ENCODE peak calls at places on chromosome 5, in ten cellular contexts. U, Y, D, P, K, L, O, F, W and M are unnamed samples.

GRCh38 chr5:16486679-16487078 is 21.1 kb upstream of the ZNF622 start:
- DNase-seq in U (no peak), K (no peak), L (no peak), D (no peak), W (no peak), Y (peak; percentile 29), P (no peak), F (no peak), O (no peak), M (no peak)

GRCh38 chr5:53259176-53259575 is 149.6 kb upstream of the MOCS2 start:
- DNase-seq in Y (no peak), U (no peak), F (no peak), K (no peak), W (no peak), O (no peak), L (no peak), P (no peak), D (no peak), M (no peak)

GRCh38 chr5:96997265-96997859 is 61.5 kb downstream of the LNPEP start:
- DNase-seq in D (peak; percentile 16), F (peak; percentile 16), L (no peak), Y (peak; percentile 13), O (no peak), P (no peak), U (no peak), K (peak; percentile 32), W (peak; percentile 64), M (no peak)

GRCh38 chr5:160799160-160799559 is 52.9 kb downstream of the ATP10B start:
- DNase-seq in P (no peak), O (peak; percentile 33), F (no peak), L (no peak), K (no peak), W (no peak), Y (no peak), D (no peak), U (no peak), M (no peak)

GRCh38 chr5:74318985-74319563 is 321.5 kb downstream of the ENC1 start:
- DNase-seq in W (peak; percentile 46), O (no peak), L (no peak), D (no peak), K (no peak), P (no peak), U (no peak), F (no peak), Y (no peak), M (no peak)

GRCh38 chr5:78816143-78816765 is 167.7 kb upstream of the LHFPL2 start:
- DNase-seq in Y (no peak), P (no peak), F (no peak), O (no peak), K (no peak), D (no peak), W (no peak), L (no peak), U (no peak), M (no peak)

GRCh38 chr5:124932791-124933600 is 186.6 kb upstream of the ZNF608 start:
- DNase-seq in F (no peak), D (peak; percentile 80), U (peak; percentile 62), W (no peak), O (no peak), K (no peak), L (no peak), P (no peak), Y (peak; percentile 86), M (peak; percentile 74)

GRCh38 chr5:5159282-5160108 is 19.4 kb downstream of the ADAMTS16 start:
- DNase-seq in D (no peak), Y (peak; percentile 26), P (no peak), W (no peak), U (no peak), L (no peak), O (no peak), K (no peak), F (no peak), M (peak; percentile 80)

GRCh38 chr5:84870369-84870768 is 485.7 kb upstream of the EDIL3 start:
- DNase-seq in P (no peak), K (no peak), F (no peak), D (no peak), U (no peak), L (no peak), O (no peak), W (no peak), Y (no peak), M (no peak)

GRCh38 chr5:126455264-126455663 is 32.1 kb downstream of the GRAMD2B start:
- DNase-seq in K (no peak), L (no peak), O (no peak), D (no peak), Y (no peak), F (no peak), U (no peak), W (no peak), P (no peak), M (no peak)

GRCh38 chr5:42808888-42809611 is 2.6 kb downstream of the SELENOP start:
- DNase-seq in P (no peak), W (no peak), Y (no peak), U (no peak), K (no peak), O (no peak), L (no peak), F (no peak), D (no peak), M (no peak)

GRCh38 chr5:42812620-42813019 is 928 bp upstream of the SELENOP start:
- DNase-seq in K (no peak), W (no peak), L (no peak), P (no peak), U (no peak), F (no peak), O (no peak), D (no peak), Y (no peak), M (no peak)

GRCh38 chr5:42810905-42811590 is 644 bp downstream of the SELENOP start:
- DNase-seq in Y (no peak), L (no peak), F (no peak), O (no peak), D (no peak), W (no peak), U (no peak), P (no peak), K (no peak), M (no peak)

GRCh38 chr5:42813533-42813932 is 1.8 kb upstream of the SELENOP start:
- DNase-seq in U (no peak), W (no peak), K (no peak), F (no peak), D (no peak), O (no peak), L (no peak), Y (no peak), P (no peak), M (no peak)

GRCh38 chr5:42811591-42812392 is at the start of gene SELENOP:
- DNase-seq in U (peak; percentile 73), W (peak; percentile 23), P (peak; percentile 11), D (peak; percentile 82), K (peak; percentile 24), L (no peak), Y (peak; percentile 82), O (peak; percentile 8), F (peak; percentile 84), M (peak; percentile 79)
- TF ChIP-seq POLR2A in U (peak; percentile 96), W (no peak), P (no peak), D (peak; percentile 78), K (no peak), L (peak; percentile 97), Y (peak; percentile 82), O (no peak), F (peak; percentile 81), M (peak; percentile 84)

DNA sequence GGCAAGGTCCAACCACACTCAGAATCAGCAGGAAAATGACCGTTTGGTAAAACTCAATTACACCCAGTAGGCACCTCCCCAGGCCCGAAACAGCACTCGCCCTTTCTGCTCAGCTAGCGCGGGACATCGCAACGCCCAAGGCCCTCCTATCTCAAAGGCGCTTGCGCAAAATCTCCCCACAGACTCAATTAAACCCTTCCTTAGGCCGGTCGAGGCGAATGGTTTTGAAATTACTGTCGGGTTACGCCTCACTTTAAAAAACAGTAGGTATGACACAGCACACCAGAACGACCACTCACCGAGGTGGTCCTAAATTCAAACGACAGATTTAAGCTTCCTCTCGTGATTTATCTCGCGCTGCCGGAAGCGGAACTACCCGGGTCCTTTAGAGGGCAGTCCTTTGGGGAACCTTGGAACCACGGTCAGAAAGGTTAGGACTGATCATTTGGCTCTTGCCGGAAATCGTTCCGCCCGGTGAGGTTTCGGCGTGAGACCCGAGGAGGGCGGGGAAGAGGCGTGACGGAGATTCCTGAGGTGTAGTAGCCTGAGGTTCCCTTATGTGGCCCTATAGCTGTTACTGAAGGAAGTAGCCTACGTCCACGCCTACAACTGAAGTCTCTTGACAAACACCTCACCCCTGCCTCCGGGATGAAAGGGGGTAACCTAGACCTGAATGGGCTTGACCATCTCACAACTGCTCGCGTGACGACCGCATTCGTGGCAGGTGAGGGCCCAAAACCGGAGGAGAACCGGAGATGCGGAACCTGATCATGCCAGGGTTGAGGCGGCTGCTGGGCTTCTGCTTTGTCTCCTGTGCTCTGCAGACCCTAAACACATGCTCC is at the start of the genes GIN1 and PPIP5K2:
- DNase-seq in P (peak; percentile 57), F (peak; percentile 97), U (peak; percentile 98), O (peak; percentile 98), K (peak; percentile 99), Y (peak; percentile 96), L (peak; percentile 94), D (peak; percentile 94), W (peak; percentile 99), M (peak; percentile 97)
- TF ChIP-seq POLR2A in P (peak; percentile 39), F (peak; percentile 52), U (peak; percentile 88), O (peak; percentile 75), K (peak; percentile 42), Y (peak; percentile 36), L (peak; percentile 71), D (peak; percentile 58), W (peak; percentile 66), M (no peak)

GRCh38 chr5:136080483-136081180 is 51.8 kb downstream of the TGFBI start:
- DNase-seq in P (peak; percentile 78), O (peak; percentile 82), F (peak; percentile 78), W (peak; percentile 85), Y (peak; percentile 84), K (peak; percentile 63), U (peak; percentile 90), L (peak; percentile 67), D (peak; percentile 86), M (peak; percentile 85)
- TF ChIP-seq POLR2A in P (peak; percentile 70), O (peak; percentile 60), F (peak; percentile 43), W (peak; percentile 45), Y (peak; percentile 42), K (no peak), U (peak; percentile 53), L (no peak), D (peak; percentile 69), M (no peak)

DNA sequence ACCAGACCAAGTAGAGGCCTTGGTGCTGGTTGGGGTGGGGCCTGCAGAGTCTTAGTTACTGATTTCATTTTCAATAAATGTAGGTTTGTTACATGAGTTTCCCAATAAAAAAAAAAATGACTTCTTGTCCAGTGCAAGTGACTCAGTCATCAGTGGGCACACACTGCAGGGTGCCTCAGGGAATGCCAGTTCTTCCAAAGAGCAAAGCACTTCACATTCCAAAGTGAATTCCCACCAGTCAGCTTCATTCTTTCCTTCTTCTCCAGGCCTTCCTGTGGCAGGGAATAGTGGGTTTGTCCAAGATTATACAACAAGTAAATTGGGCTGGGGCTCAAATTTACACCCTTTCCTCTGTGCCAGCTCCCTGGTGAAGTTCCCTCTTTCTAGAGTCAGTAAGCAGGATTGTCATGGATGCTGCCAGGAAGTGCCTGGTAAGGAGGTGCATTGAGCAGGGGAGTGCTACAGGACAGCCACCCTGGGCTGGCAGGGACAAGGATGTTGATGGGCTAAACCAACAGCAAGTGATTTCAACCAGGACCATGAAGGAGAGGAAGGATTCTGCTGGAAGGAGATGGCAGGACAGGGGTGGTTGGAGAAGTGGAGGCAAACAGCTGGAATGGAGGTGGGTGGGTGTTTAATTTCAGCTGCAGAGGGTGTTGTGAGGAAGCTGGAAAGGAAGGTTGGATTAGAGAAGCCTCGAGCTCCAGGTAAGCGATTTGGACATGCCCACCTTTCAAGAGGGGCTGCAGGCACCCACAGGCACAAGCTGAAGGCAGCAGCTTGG is 3.7 kb upstream of the B4GALT7 start:
- DNase-seq in L (no peak), P (peak; percentile 60), D (no peak), W (no peak), F (no peak), K (no peak), U (no peak), O (no peak), Y (no peak), M (no peak)
- TF ChIP-seq POLR2A in L (no peak), P (no peak), D (no peak), W (no peak), F (no peak), K (no peak), U (no peak), O (peak; percentile 54), Y (no peak), M (no peak)